ENCODE peak calls at places on chromosomes 2 and 18, in ten cellular contexts. F is Peyer's patch, N is psoas muscle, Z is A549, W is mammary epithelial cell, A is heart left ventricle, U is transverse colon, Q is mucosa of descending colon, H is colonic mucosa, S is astrocyte. J is an unnamed sample.

GRCh38 chr2:206887705-206888104 is 51.6 kb upstream of the CPO start:
- DNase-seq in F (no peak), N (no peak), Z (no peak), W (no peak), A (no peak), U (no peak), Q (no peak), H (no peak), S (no peak), J (no peak)

GRCh38 chr18:55687106-55687505 is 99.1 kb upstream of the TCF4 start:
- DNase-seq in F (no peak), N (no peak), Z (no peak), W (no peak), A (no peak), U (no peak), Q (no peak), H (no peak), S (no peak), J (no peak)

GRCh38 chr2:119474371-119475224 is 42.9 kb downstream of the TMEM37 start:
- DNase-seq in F (no peak), N (no peak), Z (no peak), W (no peak), A (peak; percentile 31), U (no peak), Q (no peak), H (no peak), S (no peak), J (no peak)

GRCh38 chr18:10293966-10294365 is 160.5 kb upstream of the APCDD1 start:
- DNase-seq in F (no peak), N (no peak), Z (no peak), W (no peak), A (no peak), U (no peak), Q (no peak), H (no peak), S (no peak), J (no peak)

GRCh38 chr2:177694348-177694747 is 301.8 kb downstream of the AGPS start:
- DNase-seq in F (no peak), N (no peak), Z (no peak), W (no peak), A (no peak), U (no peak), Q (no peak), H (no peak), S (no peak), J (no peak)

GRCh38 chr2:107772380-107772779 is 54.3 kb upstream of the RGPD4 start:
- DNase-seq in F (no peak), N (no peak), Z (no peak), W (no peak), A (no peak), U (no peak), Q (no peak), H (no peak), S (no peak), J (no peak)

GRCh38 chr2:113174369-113174735 is 581 bp downstream of the PSD4 start:
- DNase-seq in F (no peak), N (no peak), Z (no peak), W (no peak), A (no peak), U (no peak), Q (no peak), H (no peak), S (no peak), J (no peak)

GRCh38 chr2:86022661-86023365 is 82.9 kb downstream of the POLR1A start:
- DNase-seq in F (no peak), N (peak; percentile 14), Z (no peak), W (no peak), A (no peak), U (no peak), Q (no peak), H (no peak), S (no peak), J (no peak)

GRCh38 chr2:230908595-230909191 is 16.3 kb downstream of the GPR55 start:
- DNase-seq in F (no peak), N (no peak), Z (peak; percentile 58), W (peak; percentile 94), A (peak; percentile 51), U (peak; percentile 53), Q (peak; percentile 65), H (peak; percentile 55), S (peak; percentile 69), J (peak; percentile 27)

GRCh38 chr2:230905448-230906430 is 19.3 kb downstream of the GPR55 start:
- DNase-seq in F (no peak), N (no peak), Z (no peak), W (no peak), A (no peak), U (no peak), Q (peak; percentile 24), H (peak; percentile 16), S (no peak), J (no peak)

GRCh38 chr2:230908094-230908594 is 16.9 kb downstream of the GPR55 start:
- DNase-seq in F (no peak), N (no peak), Z (no peak), W (no peak), A (no peak), U (no peak), Q (peak; percentile 22), H (no peak), S (no peak), J (no peak)

GRCh38 chr2:230906471-230907230 is 18.4 kb downstream of the GPR55 start:
- DNase-seq in F (no peak), N (no peak), Z (no peak), W (no peak), A (no peak), U (no peak), Q (peak; percentile 19), H (no peak), S (no peak), J (peak; percentile 24)

DNA sequence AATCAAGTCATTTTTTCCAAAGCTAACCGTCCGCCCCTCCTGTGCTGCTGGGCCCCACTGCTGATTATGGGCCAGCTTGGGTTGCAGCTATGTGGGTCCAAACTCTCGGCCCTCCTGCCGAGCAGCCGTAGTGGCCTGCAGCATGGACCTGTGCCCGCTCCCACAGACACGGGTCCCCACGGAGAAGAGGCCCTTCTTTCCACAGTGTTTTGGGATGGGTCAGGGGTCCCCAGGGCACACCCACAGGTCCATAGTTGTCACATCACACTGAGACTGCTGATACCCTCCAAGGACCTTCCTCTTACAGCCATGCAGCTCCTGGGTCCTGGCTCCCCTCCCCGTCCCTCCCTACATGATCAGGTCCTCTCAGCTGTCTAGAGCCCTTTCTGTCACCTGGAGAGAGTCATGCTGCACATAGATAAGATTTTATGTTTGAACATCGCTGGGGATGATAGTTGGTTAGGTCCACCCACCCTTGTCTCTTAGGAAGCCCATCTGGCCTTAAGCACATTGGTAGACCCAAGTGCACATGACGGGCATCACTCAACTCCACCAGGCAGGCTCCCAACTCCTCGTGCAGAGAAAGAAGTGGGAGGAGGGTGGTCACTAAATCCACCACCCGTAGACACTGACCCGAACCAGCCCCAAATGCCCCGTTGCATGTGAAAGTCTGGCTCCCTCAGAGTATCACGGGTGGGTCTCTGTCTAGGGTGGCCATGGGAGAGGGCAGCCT is 17.5 kb downstream of the GPR55 start:
- DNase-seq in F (no peak), N (no peak), Z (no peak), W (no peak), A (no peak), U (no peak), Q (peak; percentile 13), H (no peak), S (no peak), J (peak; percentile 19)
- H3K4me3 ChIP-seq in F (no peak overlapping the region), N (no peak overlapping the region), Z (no peak overlapping the region), W (no peak overlapping the region), A (no peak overlapping the region), U (no peak overlapping the region), Q (no peak overlapping the region), H (no peak overlapping the region), S (no peak overlapping the region), J (no peak overlapping the region)

GRCh38 chr18:6215888-6216287 is 198.8 kb downstream of the L3MBTL4 start:
- DNase-seq in F (no peak), N (no peak), Z (no peak), W (no peak), A (no peak), U (no peak), Q (no peak), H (no peak), S (no peak), J (no peak)

GRCh38 chr18:6222271-6222670 is 192.4 kb downstream of the L3MBTL4 start:
- DNase-seq in F (no peak), N (no peak), Z (no peak), W (no peak), A (no peak), U (no peak), Q (no peak), H (no peak), S (no peak), J (no peak)

GRCh38 chr18:6221602-6222014 is 193.1 kb downstream of the L3MBTL4 start:
- DNase-seq in F (no peak), N (no peak), Z (no peak), W (no peak), A (no peak), U (no peak), Q (no peak), H (no peak), S (peak; percentile 1), J (no peak)

GRCh38 chr18:6220129-6220528 is 194.6 kb downstream of the L3MBTL4 start:
- DNase-seq in F (no peak), N (no peak), Z (no peak), W (no peak), A (no peak), U (no peak), Q (no peak), H (no peak), S (no peak), J (no peak)

DNA sequence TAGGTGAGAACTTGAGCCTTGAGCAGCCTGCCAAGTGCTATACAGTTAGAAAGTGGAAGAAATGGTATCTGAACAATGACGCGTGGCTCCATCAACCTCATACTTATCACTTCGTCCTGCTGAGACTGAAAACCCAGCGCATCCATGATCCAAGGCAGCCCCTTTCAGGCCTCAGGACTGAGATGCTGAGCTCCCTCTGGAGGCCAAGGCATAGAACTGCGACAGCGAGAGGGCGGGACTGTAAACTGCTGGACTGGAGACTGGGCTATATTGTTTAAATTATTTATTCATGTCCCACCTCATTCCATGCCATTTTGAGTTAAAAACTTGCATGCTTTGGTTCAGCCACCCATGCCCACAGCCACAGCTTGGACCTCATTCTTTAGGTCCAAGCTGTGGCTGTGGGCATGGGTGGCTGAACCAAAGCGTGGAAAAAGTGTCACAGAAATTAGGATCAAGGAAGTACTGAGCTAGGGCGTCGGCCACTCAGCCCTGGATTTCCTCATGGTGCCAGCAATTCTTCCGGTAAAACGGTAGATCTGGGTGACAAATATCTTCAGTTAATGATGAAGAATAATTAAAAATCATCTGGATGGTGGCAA is 195.5 kb downstream of the L3MBTL4 start:
- DNase-seq in F (no peak), N (no peak), Z (peak; percentile 32), W (no peak), A (peak; percentile 40), U (no peak), Q (no peak), H (no peak), S (peak; percentile 31), J (no peak)
- TF ChIP-seq CTCF in F (peak; percentile 30), N (peak; percentile 29), Z (peak; percentile 15), W (no peak), A (peak; percentile 53), U (no peak), Q (no peak), H (no peak), S (peak; percentile 87), J (peak; percentile 41)

DNA sequence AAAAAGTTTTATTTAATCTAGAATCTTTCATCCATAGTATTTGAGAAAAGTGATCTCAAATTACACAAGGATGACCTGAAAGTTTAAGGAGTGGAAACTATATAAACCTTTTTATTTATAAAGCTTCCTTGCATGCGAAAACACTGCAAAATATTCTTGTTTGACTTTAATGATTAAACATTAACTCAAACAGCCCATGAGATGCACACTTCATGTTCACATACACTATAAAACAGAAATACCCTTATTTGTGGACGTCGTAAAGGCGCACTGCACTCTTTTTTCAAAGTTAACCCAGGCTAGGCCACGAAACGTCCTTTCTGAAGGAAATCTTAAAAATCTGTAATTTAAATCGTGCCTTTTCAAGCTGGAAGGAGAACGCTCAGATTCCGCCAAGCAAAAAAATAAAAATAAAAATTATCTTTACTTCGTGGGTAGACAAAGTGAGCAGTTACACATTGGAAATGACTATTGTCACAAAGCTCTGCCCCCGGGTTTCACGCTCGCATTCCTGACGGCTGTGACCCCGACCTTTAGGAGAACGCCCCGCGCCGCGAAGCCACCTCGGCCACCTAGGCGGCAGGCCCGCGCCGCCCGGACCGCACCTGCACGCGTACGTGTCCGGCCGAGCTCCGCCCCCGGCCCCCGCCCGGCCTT is 723 bp downstream of the FAM168B start:
- DNase-seq in F (no peak), N (no peak), Z (peak; percentile 17), W (no peak), A (no peak), U (no peak), Q (no peak), H (peak; percentile 60), S (no peak), J (no peak)
- H3K4me1 ChIP-seq in F (no peaks in the 10 kb centered on the region), N (peaks cover 15% of the 10 kb centered on the region), Z (peaks cover 16% of the 10 kb centered on the region), W (no peaks in the 10 kb centered on the region), A (peaks cover 22% of the 10 kb centered on the region), U (peaks cover 11% of the 10 kb centered on the region), Q (peaks cover 17% of the 10 kb centered on the region), H (no peaks in the 10 kb centered on the region), S (peaks cover 7% of the 10 kb centered on the region), J (no peaks in the 10 kb centered on the region)

GRCh38 chr2:230124792-230125452 is 56.2 kb upstream of the SLC16A14 start:
- DNase-seq in F (no peak), N (no peak), Z (no peak), W (no peak), A (peak; percentile 47), U (peak; percentile 32), Q (peak; percentile 28), H (no peak), S (no peak), J (peak; percentile 86)

GRCh38 chr2:230130668-230131364 is 62.1 kb upstream of the SLC16A14 start:
- DNase-seq in F (no peak), N (no peak), Z (peak; percentile 42), W (no peak), A (peak; percentile 74), U (peak; percentile 41), Q (peak; percentile 37), H (peak; percentile 38), S (peak; percentile 67), J (no peak)

GRCh38 chr2:230131366-230131765 is 62.6 kb upstream of the SLC16A14 start:
- DNase-seq in F (no peak), N (no peak), Z (no peak), W (no peak), A (no peak), U (no peak), Q (no peak), H (no peak), S (no peak), J (no peak)

GRCh38 chr2:230128943-230129342 is 60.2 kb upstream of the SLC16A14 start:
- DNase-seq in F (no peak), N (no peak), Z (no peak), W (no peak), A (no peak), U (peak; percentile 19), Q (no peak), H (peak; percentile 36), S (peak; percentile 51), J (no peak)

GRCh38 chr2:230129343-230129742 is 60.6 kb upstream of the SLC16A14 start:
- DNase-seq in F (no peak), N (no peak), Z (no peak), W (no peak), A (no peak), U (no peak), Q (no peak), H (no peak), S (no peak), J (no peak)
- H3K4me3 ChIP-seq in F (no peak overlapping the region), N (no peak overlapping the region), Z (no peak overlapping the region), W (no peak overlapping the region), A (no peak overlapping the region), U (no peak overlapping the region), Q (no peak overlapping the region), H (no peak overlapping the region), S (no peak overlapping the region), J (no peak overlapping the region)

J was measured in left lung.